ENCODE peak calls at places on chromosomes 16 and 17, in ten cellular contexts. E, L, Y, Q, U, B, R, Z, I and X are unnamed samples.

GRCh38 chr16:19095699-19096098 is 18.1 kb upstream of the ITPRIPL2 start:
- DNase-seq in L (no peak), Q (no peak), Z (no peak), Y (no peak), R (no peak), U (no peak), B (no peak), E (no peak), I (no peak), X (no peak)

GRCh38 chr16:8109510-8110369 is 480.6 kb downstream of the TMEM114 start:
- DNase-seq in U (no peak), B (no peak), L (no peak), I (no peak), Y (no peak), Q (no peak), Z (no peak), E (no peak), R (no peak), X (no peak)

GRCh38 chr17:1947743-1948516 is 77.2 kb downstream of the RTN4RL1 start:
- DNase-seq in B (no peak), E (peak; percentile 35), Y (no peak), U (no peak), Z (no peak), I (no peak), Q (no peak), R (no peak), L (no peak), X (no peak)

GRCh38 chr17:34361478-34362061 is 1.5 kb downstream of the CCL1 start:
- DNase-seq in Z (peak; percentile 85), I (peak; percentile 95), B (peak; percentile 94), U (peak; percentile 51), Y (peak; percentile 83), R (peak; percentile 76), L (peak; percentile 93), Q (peak; percentile 47), E (peak; percentile 95), X (peak; percentile 94)

GRCh38 chr17:44108440-44109311 is 14.8 kb downstream of the HDAC5 start:
- DNase-seq in R (peak; percentile 86), B (peak; percentile 98), L (no peak), Y (no peak), I (peak; percentile 94), E (peak; percentile 56), Z (no peak), U (no peak), Q (no peak), X (no peak)

GRCh38 chr17:33642002-33642401 is 348.9 kb upstream of the ASIC2 start:
- DNase-seq in R (no peak), E (peak; percentile 18), Y (no peak), Z (no peak), B (no peak), I (no peak), Q (no peak), U (peak; percentile 11), L (peak; percentile 1), X (no peak)

GRCh38 chr16:70407811-70408274 is 31.1 kb downstream of the ST3GAL2 start:
- DNase-seq in Y (no peak), Z (no peak), R (no peak), L (no peak), Q (no peak), U (no peak), B (no peak), E (no peak), I (no peak), X (no peak)

GRCh38 chr17:77214743-77215142 is 74.0 kb downstream of the SEC14L1 start:
- DNase-seq in U (no peak), Z (peak; percentile 17), Y (no peak), I (peak; percentile 44), L (peak; percentile 59), R (no peak), B (peak; percentile 51), Q (no peak), E (peak; percentile 83), X (no peak)

GRCh38 chr16:83011101-83011720 is 384.4 kb downstream of the CDH13 start:
- DNase-seq in B (no peak), U (no peak), E (no peak), Q (no peak), R (no peak), Z (no peak), Y (no peak), I (no peak), L (no peak), X (no peak)

GRCh38 chr16:54645328-54645727 is 285.3 kb upstream of the IRX5 start:
- DNase-seq in Z (no peak), Q (no peak), L (no peak), R (no peak), I (no peak), B (no peak), E (peak; percentile 28), Y (no peak), U (no peak), X (no peak)

GRCh38 chr17:68398731-68399637 is 58.3 kb downstream of the WIPI1 start:
- DNase-seq in Q (no peak), E (peak; percentile 90), L (peak; percentile 94), I (peak; percentile 86), Z (peak; percentile 53), B (peak; percentile 70), R (peak; percentile 66), Y (peak; percentile 58), U (peak; percentile 53), X (no peak)

GRCh38 chr17:2582493-2582892 is 11.0 kb upstream of the PAFAH1B1 start:
- DNase-seq in R (no peak), E (no peak), U (no peak), B (no peak), Z (no peak), Y (no peak), I (no peak), L (no peak), Q (no peak), X (no peak)